ENCODE peak calls at places on chromosomes 7 and 10, in six cellular contexts. C is endothelial cell of umbilical vein, M is GM12878, V is K562, Y is A549, D is HepG2. N is an unnamed sample.

GRCh38 chr10:33240931-33241330 is 93.5 kb downstream of the NRP1 start:
- DNase-seq in Y (no peak), V (no peak), C (no peak), D (no peak), M (no peak), N (peak; percentile 49)

GRCh38 chr7:7369134-7369533 is 166.5 kb downstream of the COL28A1 start:
- DNase-seq in C (no peak), M (no peak), Y (no peak), V (no peak), D (no peak), N (no peak)

GRCh38 chr10:20088302-20088701 is 272.1 kb downstream of the PLXDC2 start:
- DNase-seq in D (peak; percentile 80), Y (no peak), C (no peak), V (no peak), M (no peak), N (no peak)

GRCh38 chr7:151012921-151013347 is 11.4 kb downstream of the ATG9B start:
- DNase-seq in Y (peak; percentile 74), M (no peak), V (peak; percentile 46), D (peak; percentile 45), C (no peak), N (peak; percentile 68)

GRCh38 chr10:51063659-51064535 is 10.4 kb upstream of the PRKG1 start:
- DNase-seq in Y (no peak), V (no peak), C (peak; percentile 62), M (no peak), D (peak; percentile 7), N (peak; percentile 19)

GRCh38 chr7:13593854-13594253 is 395.6 kb downstream of the ETV1 start:
- DNase-seq in D (no peak), M (no peak), Y (no peak), C (no peak), V (no peak), N (no peak)

GRCh38 chr10:133141144-133141962 is 18.7 kb upstream of the KNDC1 start:
- DNase-seq in C (no peak), Y (no peak), D (no peak), M (no peak), V (no peak), N (no peak)

GRCh38 chr10:35391954-35392262 is 55.6 kb downstream of the CCNY start:
- DNase-seq in D (no peak), M (no peak), V (no peak), C (no peak), Y (no peak), N (no peak)

GRCh38 chr10:115402690-115403089 is 309.5 kb downstream of the ATRNL1 start:
- DNase-seq in C (peak; percentile 3), M (no peak), D (no peak), Y (no peak), V (no peak), N (no peak)

GRCh38 chr10:122029503-122030199 is 40.7 kb downstream of the TACC2 start:
- DNase-seq in Y (no peak), V (no peak), D (no peak), C (no peak), M (no peak), N (no peak)

GRCh38 chr10:93680414-93681047 is 21.9 kb downstream of the FRA10AC1 start:
- DNase-seq in Y (peak; percentile 40), V (peak; percentile 7), C (peak; percentile 77), M (no peak), D (peak; percentile 38), N (peak; percentile 71)

GRCh38 chr7:141709318-141709717 is 1.2 kb downstream of the WEE2 start:
- DNase-seq in Y (no peak), M (no peak), C (no peak), D (no peak), V (no peak), N (no peak)

GRCh38 chr10:111234903-111235302 is 158.1 kb downstream of the ADRA2A start:
- DNase-seq in M (no peak), D (no peak), C (no peak), V (no peak), Y (no peak), N (no peak)

GRCh38 chr10:111234234-111234633 is 157.4 kb downstream of the ADRA2A start:
- DNase-seq in D (no peak), C (no peak), M (no peak), V (no peak), Y (no peak), N (no peak)

GRCh38 chr10:111231779-111232178 is 154.9 kb downstream of the ADRA2A start:
- DNase-seq in Y (no peak), M (no peak), V (no peak), D (no peak), C (no peak), N (no peak)

GRCh38 chr10:111233439-111233838 is 156.6 kb downstream of the ADRA2A start:
- DNase-seq in Y (no peak), C (no peak), D (no peak), V (no peak), M (no peak), N (peak; percentile 12)
- TF ChIP-seq MYC in Y (no peak), C (no peak), D (no peak), V (no peak), M (no peak), N (no peak)

GRCh38 chr7:102303669-102304422 is 17.2 kb downstream of the SH2B2 start:
- DNase-seq in M (no peak), V (no peak), D (no peak), C (no peak), Y (no peak), N (peak; percentile 48)
- TF ChIP-seq CTCF in M (no peak), V (no peak), D (no peak), C (no peak), Y (no peak), N (no peak)

GRCh38 chr7:30549933-30550493 is 44.7 kb upstream of the GARS1 start:
- DNase-seq in D (no peak), Y (no peak), C (peak; percentile 55), V (no peak), M (no peak), N (peak; percentile 26)
- TF ChIP-seq MYC in D (no peak), Y (no peak), C (no peak), V (no peak), M (no peak), N (no peak)

DNA sequence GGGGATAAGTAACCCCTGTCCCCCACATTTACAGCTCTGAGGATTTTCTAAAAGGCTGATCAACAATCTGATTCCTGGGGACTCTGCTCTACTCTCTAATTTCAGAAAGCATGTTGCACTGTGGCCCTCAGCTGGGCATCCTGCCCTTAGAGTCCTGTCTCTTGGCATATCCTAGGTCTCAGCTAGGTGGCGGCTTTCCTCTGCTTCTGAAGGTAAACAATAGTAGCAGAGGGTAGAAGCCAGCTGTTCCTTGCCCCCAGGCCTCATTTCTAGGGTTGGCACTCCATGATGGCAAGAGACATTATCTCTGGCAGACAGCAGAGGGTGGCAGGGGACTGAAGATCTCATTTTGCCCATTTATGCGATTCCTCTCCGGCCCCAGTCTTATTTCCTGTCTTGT is 77.0 kb downstream of the ADCYAP1R1 start:
- DNase-seq in C (no peak), V (no peak), D (no peak), Y (no peak), M (no peak), N (no peak)
- TF ChIP-seq CTCF in C (no peak), V (peak; percentile 39), D (peak; percentile 44), Y (no peak), M (no peak), N (peak; percentile 14)